ENCODE peak calls at places on chromosome 21, in eight cellular contexts. V is GM12878, K is GM06990, E is psoas muscle, D is astrocyte of the cerebellum, B is A673, N is heart left ventricle, Y is HCT116. F is an unnamed sample.

GRCh38 chr21:41316641-41317392 is at the start of gene FAM3B:
- DNase-seq in V (no peak), B (no peak), N (no peak), E (no peak), D (no peak), K (no peak), Y (no peak), F (no peak)

GRCh38 chr21:27700974-27701614 is 734.2 kb upstream of the ADAMTS5 start:
- DNase-seq in Y (no peak), B (peak), V (no peak), E (peak), N (peak), D (peak), K (no peak), F (peak)

GRCh38 chr21:41750051-41750450 is 16.8 kb downstream of the RIPK4 start:
- DNase-seq in Y (no peak), B (no peak), N (no peak), K (no peak), E (no peak), V (no peak), D (no peak), F (no peak)

GRCh38 chr21:15894596-15894995 is 164.8 kb downstream of the USP25 start:
- DNase-seq in B (peak), N (no peak), V (no peak), E (no peak), Y (no peak), K (no peak), D (peak), F (no peak)

GRCh38 chr21:43959231-43960041 is 52.7 kb upstream of the TRAPPC10 start:
- DNase-seq in K (no peak), E (peak), N (no peak), D (no peak), V (no peak), B (no peak), Y (no peak), F (no peak)

GRCh38 chr21:46304437-46304836 is 18.3 kb downstream of the YBEY start:
- DNase-seq in E (no peak), Y (no peak), K (no peak), N (no peak), D (no peak), V (no peak), B (no peak), F (no peak)

GRCh38 chr21:43882952-43883492 is 18.0 kb downstream of the AGPAT3 start:
- DNase-seq in D (no peak), N (no peak), V (no peak), E (no peak), Y (no peak), B (no peak), K (no peak), F (no peak)

GRCh38 chr21:45458281-45459170 is 53.6 kb downstream of the COL18A1 start:
- DNase-seq in D (no peak), K (no peak), B (no peak), Y (no peak), V (no peak), E (peak), N (peak), F (no peak)

GRCh38 chr21:45294509-45295291 is 7.0 kb upstream of the POFUT2 start:
- DNase-seq in K (no peak), V (no peak), N (peak), E (peak), Y (no peak), B (no peak), D (peak), F (peak)

GRCh38 chr21:37658994-37659458 is 257.2 kb downstream of the KCNJ6 start:
- DNase-seq in Y (no peak), V (no peak), B (no peak), K (no peak), D (peak), E (peak), N (no peak), F (peak)
- TF ChIP-seq CTCF in Y (peak), V (no peak), B (peak), K (no peak), D (peak), E (peak), N (peak), F (peak)

GRCh38 chr21:14762734-14763694 is 216.9 kb upstream of the SAMSN1 start:
- DNase-seq in K (peak), E (no peak), D (no peak), V (peak), N (no peak), B (no peak), Y (no peak), F (no peak)

GRCh38 chr21:14766241-14766640 is 220.1 kb upstream of the SAMSN1 start:
- DNase-seq in N (no peak), E (no peak), V (no peak), Y (peak), B (peak), K (no peak), D (no peak), F (no peak)

GRCh38 chr21:14762309-14762708 is 216.2 kb upstream of the SAMSN1 start:
- DNase-seq in Y (no peak), N (no peak), K (no peak), D (no peak), B (no peak), E (no peak), V (no peak), F (no peak)

GRCh38 chr21:14767192-14767852 is 221.2 kb upstream of the SAMSN1 start:
- DNase-seq in Y (no peak), D (no peak), K (peak), N (no peak), B (no peak), V (no peak), E (no peak), F (no peak)

DNA sequence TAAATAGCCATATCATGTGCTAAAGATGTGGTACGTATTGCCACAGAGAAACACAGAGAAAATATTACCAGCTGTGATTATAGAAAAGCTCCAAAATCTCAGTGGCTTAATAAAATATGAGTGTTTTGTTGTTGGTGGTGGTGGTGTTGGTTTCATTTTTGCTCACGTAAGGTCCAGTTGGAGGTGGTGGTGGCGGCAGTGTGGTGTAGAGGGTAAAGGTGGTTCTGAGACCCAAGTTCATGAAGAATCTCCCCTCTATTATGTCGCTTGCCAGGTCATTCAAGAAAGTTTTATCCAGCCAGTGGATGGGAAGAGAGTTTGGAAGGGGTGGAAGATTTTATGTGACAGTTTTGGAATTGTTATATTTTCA is 217.6 kb upstream of the SAMSN1 start:
- DNase-seq in V (no peak), N (no peak), D (no peak), E (no peak), Y (no peak), K (no peak), B (no peak), F (no peak)
- H3K4me3 ChIP-seq in V (peak), N (no peak), D (no peak), E (no peak), Y (no peak), K (no peak), B (no peak), F (no peak)

GRCh38 chr21:24045775-24046215 is 1561.5 kb downstream of the MRPL39 start:
- DNase-seq in E (peak), K (no peak), N (peak), B (peak), V (no peak), Y (no peak), D (peak), F (peak)
- TF ChIP-seq CTCF in E (peak), K (no peak), N (peak), B (peak), V (no peak), Y (no peak), D (peak), F (no peak)

GRCh38 chr21:34147835-34148804 is 74.7 kb downstream of the MRPS6 start:
- DNase-seq in D (peak), Y (no peak), K (no peak), B (no peak), E (no peak), V (no peak), N (no peak), F (no peak)
- H3K4me3 ChIP-seq in D (no peak), Y (no peak), K (no peak), B (no peak), E (no peak), V (no peak), N (no peak), F (no peak)

GRCh38 chr21:25639167-25639921 is at the start of gene JAM2:
- DNase-seq in Y (no peak), N (peak), B (peak), D (no peak), V (no peak), K (peak), E (peak), F (no peak)
- TF ChIP-seq CTCF in Y (no peak), N (peak), B (peak), D (peak), V (peak), K (peak), E (peak), F (no peak)

DNA sequence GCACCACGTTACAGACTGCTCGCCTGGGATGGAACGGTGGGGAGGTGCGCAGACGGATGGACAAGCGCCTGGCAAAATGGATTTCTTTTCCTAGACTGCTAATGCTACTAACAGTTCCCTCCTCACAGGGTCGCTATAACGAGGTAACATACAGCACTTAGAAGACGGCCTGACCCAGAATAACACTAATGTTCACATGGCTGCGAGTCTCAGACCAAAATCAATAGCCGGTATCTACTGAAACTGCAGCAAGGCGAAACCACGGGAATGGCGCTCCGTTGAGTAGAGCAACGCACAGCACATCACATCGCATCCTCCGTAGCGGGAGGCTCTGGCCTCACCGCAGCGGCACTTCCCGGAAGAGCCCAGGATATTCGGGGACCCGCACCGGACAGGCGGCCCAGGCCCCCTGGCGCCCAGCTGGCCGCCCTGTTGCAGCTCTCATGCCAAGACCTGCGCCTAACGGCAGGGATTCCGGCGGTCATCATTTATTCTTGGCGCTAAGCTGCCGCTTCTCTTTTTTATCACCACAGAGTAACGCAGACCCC is 46.6 kb downstream of the VPS26C start:
- DNase-seq in B (peak), E (no peak), Y (no peak), K (no peak), D (peak), V (no peak), N (no peak), F (no peak)
- H3K4me3 ChIP-seq in B (peak), E (peak), Y (no peak), K (peak), D (peak), V (peak), N (peak), F (peak)

GRCh38 chr21:39386899-39387298 is 38.0 kb upstream of the HMGN1 start:
- DNase-seq in B (no peak), V (no peak), E (no peak), K (no peak), D (no peak), Y (no peak), N (no peak), F (no peak)

GRCh38 chr21:39390212-39390765 is 41.4 kb upstream of the HMGN1 start:
- DNase-seq in D (no peak), E (no peak), N (no peak), K (no peak), Y (no peak), V (no peak), B (no peak), F (no peak)

GRCh38 chr21:39387461-39388037 is 38.7 kb upstream of the HMGN1 start:
- DNase-seq in V (peak), N (peak), D (peak), Y (peak), K (peak), E (peak), B (peak), F (no peak)

GRCh38 chr21:39388038-39388810 is 39.3 kb upstream of the HMGN1 start:
- DNase-seq in V (no peak), B (peak), E (peak), D (peak), Y (peak), K (peak), N (peak), F (no peak)

GRCh38 chr21:39388811-39389155 is 39.9 kb upstream of the HMGN1 start:
- DNase-seq in B (no peak), E (no peak), K (no peak), D (no peak), Y (no peak), N (no peak), V (no peak), F (no peak)
- TF ChIP-seq CTCF in B (peak), E (no peak), K (no peak), D (no peak), Y (peak), N (no peak), V (no peak), F (no peak)

GRCh38 chr21:36127250-36127904 is 7.5 kb upstream of the CBR3 start:
- DNase-seq in K (no peak), E (no peak), D (no peak), Y (no peak), B (no peak), N (no peak), V (no peak), F (no peak)

GRCh38 chr21:36126621-36127110 is 8.2 kb upstream of the CBR3 start:
- DNase-seq in D (no peak), B (no peak), K (no peak), E (no peak), V (no peak), Y (no peak), N (no peak), F (no peak)

GRCh38 chr21:36124395-36124794 is 10.5 kb upstream of the CBR3 start:
- DNase-seq in N (no peak), E (no peak), Y (no peak), V (no peak), K (no peak), B (no peak), D (no peak), F (no peak)

GRCh38 chr21:36126166-36126565 is 8.7 kb upstream of the CBR3 start:
- DNase-seq in N (no peak), B (no peak), K (no peak), E (no peak), D (no peak), V (no peak), Y (no peak), F (no peak)

DNA sequence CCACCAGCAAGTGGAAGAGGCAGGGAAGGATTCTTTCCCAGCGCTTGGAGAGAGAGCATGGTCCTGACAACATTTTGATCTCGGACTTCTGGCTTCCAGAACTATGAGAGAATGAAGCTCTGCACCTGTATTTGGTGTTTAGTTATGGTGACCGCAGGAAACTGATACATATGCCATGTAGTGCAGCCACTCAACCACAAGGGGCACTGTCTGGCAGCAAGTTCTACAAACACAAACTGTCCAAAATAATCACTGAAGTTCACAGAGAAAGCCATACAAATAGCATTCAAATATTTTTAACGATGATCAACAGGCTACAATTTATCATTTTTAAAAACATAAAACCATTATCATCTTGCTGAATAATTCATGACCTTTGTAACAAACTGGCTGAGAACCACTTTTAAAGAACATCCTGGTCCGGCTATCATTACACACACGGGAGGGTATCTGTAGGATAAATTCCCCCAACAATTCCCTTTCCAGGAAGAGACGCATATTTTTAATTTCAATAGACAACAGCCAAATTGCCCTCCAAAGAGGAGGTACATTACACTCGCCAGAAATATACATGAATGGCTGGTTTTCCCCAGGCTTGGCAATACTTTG is 9.3 kb upstream of the CBR3 start:
- DNase-seq in Y (no peak), N (no peak), D (peak), E (peak), V (no peak), K (no peak), B (peak), F (no peak)
- H3K4me3 ChIP-seq in Y (no peak), N (no peak), D (no peak), E (no peak), V (no peak), K (no peak), B (no peak), F (no peak)

GRCh38 chr21:29376556-29376955 is 77.8 kb downstream of the BACH1 start:
- DNase-seq in B (peak), D (no peak), N (peak), V (no peak), E (peak), Y (peak), K (peak), F (peak)
- TF ChIP-seq CTCF in B (peak), D (peak), N (peak), V (peak), E (peak), Y (peak), K (peak), F (peak)

GRCh38 chr21:35850542-35851103 is 209.7 kb downstream of the SETD4 start:
- DNase-seq in B (no peak), K (peak), N (peak), E (no peak), D (no peak), V (no peak), Y (no peak), F (no peak)
- H3K4me3 ChIP-seq in B (no peak), K (no peak), N (no peak), E (peak), D (no peak), V (no peak), Y (no peak), F (no peak)